ENCODE peak calls at places on chromosomes 12 and 14, in four cellular contexts. One of them, this sample, is unnamed.

GRCh38 chr12:34287986-34288962 is 266.0 kb downstream of the ALG10 start:
- DNase-seq in IMR-90: no peak
- DNase-seq in mammary epithelial cell: no peak
- DNase-seq in neural progenitor cell: no peak
- DNase-seq in this sample: no peak

GRCh38 chr12:109916045-109916444 is 16.0 kb downstream of the TCHP start:
- DNase-seq in mammary epithelial cell: no peak
- DNase-seq in neural progenitor cell: no peak
- DNase-seq in IMR-90: no peak
- DNase-seq in this sample: no peak

GRCh38 chr12:2372178-2372577 is 319.4 kb downstream of the CACNA1C start:
- DNase-seq in mammary epithelial cell: no peak
- DNase-seq in IMR-90: no peak
- DNase-seq in neural progenitor cell: peak
- DNase-seq in this sample: no peak

GRCh38 chr12:674272-674781 is 11.1 kb upstream of the NINJ2 start:
- DNase-seq in mammary epithelial cell: no peak
- DNase-seq in neural progenitor cell: no peak
- DNase-seq in IMR-90: peak
- DNase-seq in this sample: no peak

GRCh38 chr12:7512528-7512927 is 9.0 kb upstream of the CD163 start:
- DNase-seq in IMR-90: peak
- DNase-seq in neural progenitor cell: no peak
- DNase-seq in mammary epithelial cell: peak
- DNase-seq in this sample: peak

GRCh38 chr12:45131506-45131905 is 80.6 kb upstream of the DBX2 start:
- DNase-seq in mammary epithelial cell: no peak
- DNase-seq in neural progenitor cell: no peak
- DNase-seq in IMR-90: no peak
- DNase-seq in this sample: no peak

GRCh38 chr12:95218164-95218851 is 701 bp downstream of the VEZT start:
- DNase-seq in IMR-90: peak
- DNase-seq in neural progenitor cell: no peak
- DNase-seq in mammary epithelial cell: peak
- DNase-seq in this sample: peak

GRCh38 chr12:46005151-46005797 is 14.9 kb upstream of the SCAF11 start:
- DNase-seq in IMR-90: peak
- DNase-seq in mammary epithelial cell: no peak
- DNase-seq in neural progenitor cell: no peak
- DNase-seq in this sample: no peak

GRCh38 chr14:61716956-61717355 is 21.6 kb downstream of the HIF1A start:
- DNase-seq in IMR-90: no peak
- DNase-seq in neural progenitor cell: no peak
- DNase-seq in mammary epithelial cell: no peak
- DNase-seq in this sample: no peak
- H3K4me3 ChIP-seq in IMR-90: no peak
- H3K4me3 ChIP-seq in neural progenitor cell: no peak
- H3K4me3 ChIP-seq in mammary epithelial cell: no peak
- H3K4me3 ChIP-seq in this sample: no peak

DNA sequence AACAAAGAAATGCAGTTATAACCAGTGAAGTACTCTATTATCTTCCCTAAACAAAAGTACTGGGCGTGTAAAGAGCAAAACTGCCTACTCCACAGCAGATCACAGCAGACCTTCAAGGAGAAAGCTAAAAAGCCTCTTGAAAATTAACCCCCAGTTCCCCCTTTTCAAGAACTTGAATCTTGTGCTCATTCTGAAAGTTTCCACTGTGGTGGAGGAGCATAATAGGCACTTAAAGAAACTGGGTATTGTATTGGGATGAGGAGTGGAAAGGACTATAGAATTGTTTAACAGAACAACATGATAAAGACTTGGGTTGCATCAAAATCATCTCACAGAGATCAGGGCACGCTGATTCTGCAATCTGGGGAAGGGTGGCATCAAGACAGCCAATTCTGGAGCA is 51.1 kb downstream of the SLC25A47 start:
- DNase-seq in IMR-90: no peak
- DNase-seq in mammary epithelial cell: no peak
- DNase-seq in neural progenitor cell: no peak
- DNase-seq in this sample: no peak
- H3K4me2 ChIP-seq in IMR-90: peak
- H3K4me2 ChIP-seq in mammary epithelial cell: peak
- H3K4me2 ChIP-seq in neural progenitor cell: no peak
- H3K4me2 ChIP-seq in this sample: no peak

DNA sequence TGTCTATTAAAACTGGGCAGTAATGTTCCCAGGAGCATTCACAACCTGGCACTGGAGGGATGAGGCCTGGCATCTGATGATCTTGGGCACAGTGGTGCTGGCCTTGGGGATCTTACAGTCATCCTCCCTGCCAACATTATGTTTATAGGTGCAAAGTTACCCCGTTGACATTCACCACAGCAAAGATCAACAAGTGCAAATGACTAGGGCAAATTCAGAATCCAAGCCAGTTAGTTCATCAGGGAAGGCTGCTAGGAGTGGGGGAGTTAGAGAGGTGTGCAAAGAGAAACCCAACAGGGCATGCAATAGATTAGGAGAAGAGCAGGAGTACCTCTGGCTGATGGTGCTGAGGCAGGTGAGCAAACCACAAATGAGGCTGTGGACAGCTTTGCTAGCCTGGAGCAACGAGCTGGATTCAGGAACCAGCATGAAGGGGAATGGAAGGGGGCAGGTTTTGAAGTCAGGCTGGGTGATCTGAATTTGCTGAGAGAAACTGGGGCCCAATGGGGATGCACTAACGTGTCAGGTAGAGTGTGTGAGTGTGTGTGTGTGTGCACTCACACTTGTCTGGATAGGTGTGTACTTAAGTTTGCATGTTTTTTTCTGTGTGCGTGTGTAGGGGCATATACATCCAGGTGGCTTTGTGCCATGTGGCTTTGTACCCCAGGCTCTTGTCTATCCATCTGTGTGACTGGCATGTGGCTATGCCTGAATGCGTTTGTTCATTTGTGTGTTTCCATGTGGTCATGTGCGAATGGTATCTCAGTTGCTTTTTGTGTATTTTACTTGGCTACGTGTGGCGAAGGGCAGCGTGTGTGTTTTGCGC is 1.6 kb downstream of the CISTR start:
- DNase-seq in neural progenitor cell: no peak
- DNase-seq in mammary epithelial cell: no peak
- DNase-seq in IMR-90: no peak
- DNase-seq in this sample: no peak
- H3K4me3 ChIP-seq in neural progenitor cell: peak
- H3K4me3 ChIP-seq in mammary epithelial cell: no peak
- H3K4me3 ChIP-seq in IMR-90: no peak
- H3K4me3 ChIP-seq in this sample: peak

DNA sequence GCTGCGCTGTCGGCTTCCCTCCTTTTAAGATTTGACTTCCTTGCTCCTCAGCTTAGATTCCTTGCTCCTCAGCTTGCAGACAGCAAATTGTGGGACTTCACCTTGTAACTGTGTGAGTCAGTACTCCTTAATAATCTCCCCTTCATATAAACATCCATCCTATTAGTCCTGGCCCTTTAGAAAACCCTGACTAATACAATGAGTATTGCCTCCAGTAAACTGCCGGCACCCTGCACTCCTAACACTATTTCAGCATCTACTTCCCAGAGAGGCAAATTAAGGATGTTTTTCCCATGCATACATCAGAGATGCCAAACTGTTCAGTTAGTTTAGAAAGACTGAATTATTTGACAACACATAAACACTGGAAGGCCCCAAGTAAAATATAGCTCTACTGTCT is 611.3 kb upstream of the TMEM132C start:
- DNase-seq in mammary epithelial cell: no peak
- DNase-seq in IMR-90: peak
- DNase-seq in neural progenitor cell: no peak
- DNase-seq in this sample: peak
- H3K4me2 ChIP-seq in mammary epithelial cell: no peak
- H3K4me2 ChIP-seq in IMR-90: no peak
- H3K4me2 ChIP-seq in neural progenitor cell: no peak
- H3K4me2 ChIP-seq in this sample: no peak

GRCh38 chr12:88298014-88298682 is 156.0 kb downstream of the TMTC3 start:
- DNase-seq in neural progenitor cell: no peak
- DNase-seq in mammary epithelial cell: no peak
- DNase-seq in IMR-90: no peak
- DNase-seq in this sample: no peak
- H3K4me3 ChIP-seq in neural progenitor cell: no peak
- H3K4me3 ChIP-seq in mammary epithelial cell: no peak
- H3K4me3 ChIP-seq in IMR-90: no peak
- H3K4me3 ChIP-seq in this sample: no peak

This sample was measured in mesenchymal stem cell.